ENCODE peak calls at places on chromosomes 2 and 18, in ten cellular contexts. N is activated CD8-positive, alpha-beta T cell treated with anti-CD3 and anti-CD28 coated beads for 36 hours; P is cerebellar cortex; K is neural crest cell; O is posterior vena cava; A is anterior cingulate cortex; C is spleen; S is left lung; F is neural progenitor cell; X is NCI-H1105 treated with DMSO at 0.1 percent for 48 hours. B is an unnamed sample.

GRCh38 chr2:236021497-236022057 is 146.6 kb downstream of the GBX2 start:
- DNase-seq in N (no peak), P (no peak), K (no peak), O (no peak), A (no peak), C (no peak), S (no peak), F (no peak), X (no peak), B (no peak)

GRCh38 chr2:62894966-62895631 is 155.5 kb upstream of the OTX1 start:
- DNase-seq in N (no peak), P (no peak), K (no peak), O (no peak), A (no peak), C (no peak), S (no peak), F (no peak), X (no peak), B (no peak)

GRCh38 chr2:177668617-177669016 is 276.0 kb downstream of the AGPS start:
- DNase-seq in N (no peak), P (peak; percentile 78), K (no peak), O (no peak), A (no peak), C (no peak), S (no peak), F (no peak), X (no peak), B (no peak)

GRCh38 chr2:173990970-173991819 is 26.0 kb upstream of the SP3 start:
- DNase-seq in N (no peak), P (no peak), K (no peak), O (peak; percentile 94), A (no peak), C (no peak), S (no peak), F (no peak), X (peak; percentile 73), B (no peak)

GRCh38 chr2:198698230-198698629 is 759.5 kb downstream of the SATB2 start:
- DNase-seq in N (no peak), P (no peak), K (no peak), O (no peak), A (no peak), C (no peak), S (no peak), F (no peak), X (no peak), B (no peak)

GRCh38 chr18:44041553-44042418 is 638.9 kb upstream of the SETBP1 start:
- DNase-seq in N (no peak), P (no peak), K (no peak), O (no peak), A (no peak), C (no peak), S (no peak), F (no peak), X (no peak), B (no peak)

GRCh38 chr2:197599285-197599965 is 76.0 kb downstream of the RFTN2 start:
- DNase-seq in N (peak; percentile 54), P (peak; percentile 13), K (no peak), O (no peak), A (no peak), C (no peak), S (no peak), F (peak; percentile 16), X (no peak), B (no peak)

GRCh38 chr18:48639772-48640432 is 101.1 kb downstream of the CTIF start:
- DNase-seq in N (peak; percentile 11), P (no peak), K (no peak), O (no peak), A (no peak), C (no peak), S (no peak), F (peak; percentile 37), X (no peak), B (peak; percentile 55)

GRCh38 chr2:19361325-19361990 is 3.0 kb upstream of the OSR1 start:
- DNase-seq in N (no peak), P (no peak), K (no peak), O (peak; percentile 88), A (no peak), C (peak; percentile 87), S (no peak), F (peak; percentile 75), X (no peak), B (no peak)

GRCh38 chr2:62485780-62486765 is 19.9 kb downstream of the TMEM17 start:
- DNase-seq in N (no peak), P (no peak), K (no peak), O (no peak), A (no peak), C (no peak), S (no peak), F (no peak), X (no peak), B (no peak)